ENCODE peak calls at places on chromosomes 7 and 10, in five cellular contexts. N is naive B cell, L is NCI-H510A treated with DMSO at 0.1 percent for 48 hours, U is NCI-H748 treated with DMSO at 0.1 percent for 48 hours, A is GM04504. G is an unnamed sample.
A peak's percentile ranks its signal among the peaks of the same experiment; 100 is the strongest.

GRCh38 chr10:75770634-75771081 is 339.2 kb downstream of the LRMDA start:
- DNase-seq in N (no peak), L (no peak), U (no peak), A (no peak), G (no peak)

GRCh38 chr7:91940171-91940570 is 491 bp upstream of the AKAP9 start:
- DNase-seq in N (peak; percentile 31), L (peak; percentile 19), U (peak; percentile 41), A (no peak), G (peak; percentile 48)

GRCh38 chr10:60099998-60100747 is 193.8 kb upstream of the CCDC6 start:
- DNase-seq in N (peak; percentile 21), L (peak; percentile 18), U (peak; percentile 4), A (no peak), G (peak; percentile 22)

GRCh38 chr7:98874942-98875341 is 3.4 kb upstream of the TRRAP start:
- DNase-seq in N (no peak), L (no peak), U (no peak), A (no peak), G (no peak)

GRCh38 chr7:20790273-20790842 is 3.7 kb upstream of the SP8 start:
- DNase-seq in N (no peak), L (no peak), U (no peak), A (no peak), G (no peak)

GRCh38 chr10:133154996-133155778 is 4.8 kb upstream of the KNDC1 start:
- DNase-seq in N (no peak), L (no peak), U (no peak), A (no peak), G (no peak)

GRCh38 chr7:29434405-29434804 is 129.2 kb upstream of the PRR15 start:
- DNase-seq in N (no peak), L (no peak), U (no peak), A (no peak), G (no peak)

GRCh38 chr10:10500941-10501340 is 516.7 kb upstream of the CELF2 start:
- DNase-seq in N (no peak), L (no peak), U (no peak), A (peak; percentile 20), G (no peak)

GRCh38 chr10:61332506-61332905 is 120.7 kb downstream of the TMEM26 start:
- DNase-seq in N (no peak), L (no peak), U (no peak), A (no peak), G (no peak)

G was measured in GM20000.